ENCODE peak calls at places on chromosomes 13 and 19, in six cellular contexts. One of them, this sample, is unnamed.

GRCh38 chr19:3363841-3364500 is 2.4 kb upstream of the NFIC start:
- DNase-seq in neural crest cell: no peak
- DNase-seq in astrocyte: no peak
- DNase-seq in Caco-2: no peak
- DNase-seq in MCF 10A: no peak
- DNase-seq in breast epithelium: no peak
- DNase-seq in this sample: no peak

GRCh38 chr13:114313061-114313860 is 1.0 kb upstream of the CHAMP1 start:
- DNase-seq in neural crest cell: no peak
- DNase-seq in astrocyte: no peak
- DNase-seq in Caco-2: no peak
- DNase-seq in MCF 10A: no peak
- DNase-seq in breast epithelium: no peak
- DNase-seq in this sample: no peak

GRCh38 chr19:50994129-50994528 is 7.3 kb downstream of the KLK8 start:
- DNase-seq in neural crest cell: no peak
- DNase-seq in astrocyte: no peak
- DNase-seq in Caco-2: peak
- DNase-seq in MCF 10A: no peak
- DNase-seq in breast epithelium: no peak
- DNase-seq in this sample: no peak

GRCh38 chr13:33087790-33088189 is 71.6 kb downstream of the KL start:
- DNase-seq in neural crest cell: no peak
- DNase-seq in astrocyte: peak
- DNase-seq in Caco-2: no peak
- DNase-seq in MCF 10A: no peak
- DNase-seq in breast epithelium: no peak
- DNase-seq in this sample: no peak

GRCh38 chr13:47433461-47434005 is 536.7 kb upstream of the HTR2A start:
- DNase-seq in neural crest cell: no peak
- DNase-seq in astrocyte: peak
- DNase-seq in Caco-2: no peak
- DNase-seq in MCF 10A: no peak
- DNase-seq in breast epithelium: no peak
- DNase-seq in this sample: no peak

GRCh38 chr19:12868540-12869112 is 12.6 kb downstream of the DNASE2 start:
- DNase-seq in neural crest cell: no peak
- DNase-seq in astrocyte: no peak
- DNase-seq in Caco-2: peak
- DNase-seq in MCF 10A: peak
- DNase-seq in breast epithelium: no peak
- DNase-seq in this sample: peak

GRCh38 chr13:39350461-39350881 is 252.5 kb downstream of the LHFPL6 start:
- DNase-seq in neural crest cell: no peak
- DNase-seq in astrocyte: no peak
- DNase-seq in Caco-2: no peak
- DNase-seq in MCF 10A: no peak
- DNase-seq in breast epithelium: no peak
- DNase-seq in this sample: no peak

GRCh38 chr19:49338023-49338677 is 2.9 kb downstream of the CD37 start:
- DNase-seq in neural crest cell: no peak
- DNase-seq in astrocyte: no peak
- DNase-seq in Caco-2: no peak
- DNase-seq in MCF 10A: no peak
- DNase-seq in breast epithelium: peak
- DNase-seq in this sample: no peak

GRCh38 chr19:3577741-3578344 is 5.1 kb downstream of the HMG20B start:
- DNase-seq in neural crest cell: no peak
- DNase-seq in astrocyte: no peak
- DNase-seq in Caco-2: no peak
- DNase-seq in MCF 10A: no peak
- DNase-seq in breast epithelium: no peak
- DNase-seq in this sample: no peak

GRCh38 chr13:114070098-114070799 is 62.2 kb downstream of the RASA3 start:
- DNase-seq in neural crest cell: no peak
- DNase-seq in astrocyte: no peak
- DNase-seq in Caco-2: no peak
- DNase-seq in MCF 10A: no peak
- DNase-seq in breast epithelium: peak
- DNase-seq in this sample: no peak

GRCh38 chr19:6044056-6044805 is 66.1 kb downstream of the RFX2 start:
- DNase-seq in neural crest cell: no peak
- DNase-seq in astrocyte: no peak
- DNase-seq in Caco-2: no peak
- DNase-seq in MCF 10A: no peak
- DNase-seq in breast epithelium: peak
- DNase-seq in this sample: no peak

GRCh38 chr19:979318-979741 is 4.8 kb upstream of the WDR18 start:
- DNase-seq in neural crest cell: no peak
- DNase-seq in astrocyte: no peak
- DNase-seq in Caco-2: no peak
- DNase-seq in MCF 10A: no peak
- DNase-seq in breast epithelium: no peak
- DNase-seq in this sample: no peak

GRCh38 chr13:43730642-43731041 is 56.1 kb downstream of the ENOX1 start:
- DNase-seq in neural crest cell: no peak
- DNase-seq in astrocyte: no peak
- DNase-seq in Caco-2: no peak
- DNase-seq in MCF 10A: peak
- DNase-seq in breast epithelium: no peak
- DNase-seq in this sample: no peak

GRCh38 chr13:25440081-25440480 is 68.3 kb downstream of the ATP8A2 start:
- DNase-seq in neural crest cell: no peak
- DNase-seq in astrocyte: no peak
- DNase-seq in Caco-2: no peak
- DNase-seq in MCF 10A: no peak
- DNase-seq in breast epithelium: no peak
- DNase-seq in this sample: no peak

GRCh38 chr19:1725100-1726064 is 27.9 kb upstream of the ONECUT3 start:
- DNase-seq in neural crest cell: peak
- DNase-seq in astrocyte: no peak
- DNase-seq in Caco-2: peak
- DNase-seq in MCF 10A: peak
- DNase-seq in breast epithelium: no peak
- DNase-seq in this sample: peak

GRCh38 chr13:97724450-97724849 is 229.0 kb upstream of the IPO5 start:
- DNase-seq in neural crest cell: no peak
- DNase-seq in astrocyte: no peak
- DNase-seq in Caco-2: no peak
- DNase-seq in MCF 10A: peak
- DNase-seq in breast epithelium: no peak
- DNase-seq in this sample: no peak

GRCh38 chr19:48689438-48689837 is 6.3 kb upstream of the FUT2 start:
- DNase-seq in neural crest cell: no peak
- DNase-seq in astrocyte: no peak
- DNase-seq in Caco-2: no peak
- DNase-seq in MCF 10A: no peak
- DNase-seq in breast epithelium: no peak
- DNase-seq in this sample: no peak

GRCh38 chr13:75415720-75416119 is 66.2 kb downstream of the TBC1D4 start:
- DNase-seq in neural crest cell: no peak
- DNase-seq in astrocyte: peak
- DNase-seq in Caco-2: no peak
- DNase-seq in MCF 10A: peak
- DNase-seq in breast epithelium: no peak
- DNase-seq in this sample: no peak

GRCh38 chr19:40216013-40216776 is 2.0 kb downstream of the TTC9B start:
- DNase-seq in neural crest cell: no peak
- DNase-seq in astrocyte: no peak
- DNase-seq in Caco-2: no peak
- DNase-seq in MCF 10A: no peak
- DNase-seq in breast epithelium: no peak
- DNase-seq in this sample: no peak

GRCh38 chr13:91406619-91407018 is 8.2 kb downstream of the GPC5 start:
- DNase-seq in neural crest cell: peak
- DNase-seq in astrocyte: peak
- DNase-seq in Caco-2: peak
- DNase-seq in MCF 10A: peak
- DNase-seq in breast epithelium: no peak
- DNase-seq in this sample: no peak

GRCh38 chr13:60095300-60095699 is 68.4 kb downstream of the DIAPH3 start:
- DNase-seq in neural crest cell: no peak
- DNase-seq in astrocyte: no peak
- DNase-seq in Caco-2: no peak
- DNase-seq in MCF 10A: no peak
- DNase-seq in breast epithelium: no peak
- DNase-seq in this sample: no peak

GRCh38 chr13:60090579-60090978 is 73.1 kb downstream of the DIAPH3 start:
- DNase-seq in neural crest cell: no peak
- DNase-seq in astrocyte: peak
- DNase-seq in Caco-2: no peak
- DNase-seq in MCF 10A: no peak
- DNase-seq in breast epithelium: no peak
- DNase-seq in this sample: no peak

GRCh38 chr13:60094385-60095088 is 69.2 kb downstream of the DIAPH3 start:
- DNase-seq in neural crest cell: no peak
- DNase-seq in astrocyte: no peak
- DNase-seq in Caco-2: no peak
- DNase-seq in MCF 10A: no peak
- DNase-seq in breast epithelium: no peak
- DNase-seq in this sample: no peak

DNA sequence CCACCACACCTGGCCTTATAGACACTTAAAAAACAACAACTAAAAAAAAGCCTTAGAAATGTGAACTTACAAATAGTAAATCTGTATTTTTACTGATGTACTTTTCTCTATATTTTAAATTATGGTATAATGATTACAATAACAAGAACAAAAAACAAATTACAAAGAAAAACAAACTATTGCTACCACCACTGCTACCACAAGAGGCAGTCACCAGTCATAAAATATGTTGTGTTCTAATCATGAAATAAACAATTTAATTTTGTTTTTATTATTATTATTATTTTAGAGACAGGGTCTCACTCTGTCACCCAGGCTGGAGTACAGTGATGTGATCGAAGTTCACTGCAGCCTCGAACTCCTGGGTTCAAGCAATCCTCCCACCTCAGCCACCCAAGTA is 72.2 kb downstream of the DIAPH3 start:
- DNase-seq in neural crest cell: no peak
- DNase-seq in astrocyte: no peak
- DNase-seq in Caco-2: no peak
- DNase-seq in MCF 10A: no peak
- DNase-seq in breast epithelium: no peak
- DNase-seq in this sample: no peak
- TF ChIP-seq CTCF in neural crest cell: peak
- TF ChIP-seq CTCF in astrocyte: no peak
- TF ChIP-seq CTCF in Caco-2: peak
- TF ChIP-seq CTCF in MCF 10A: no peak
- TF ChIP-seq CTCF in breast epithelium: no peak
- TF ChIP-seq CTCF in this sample: no peak

DNA sequence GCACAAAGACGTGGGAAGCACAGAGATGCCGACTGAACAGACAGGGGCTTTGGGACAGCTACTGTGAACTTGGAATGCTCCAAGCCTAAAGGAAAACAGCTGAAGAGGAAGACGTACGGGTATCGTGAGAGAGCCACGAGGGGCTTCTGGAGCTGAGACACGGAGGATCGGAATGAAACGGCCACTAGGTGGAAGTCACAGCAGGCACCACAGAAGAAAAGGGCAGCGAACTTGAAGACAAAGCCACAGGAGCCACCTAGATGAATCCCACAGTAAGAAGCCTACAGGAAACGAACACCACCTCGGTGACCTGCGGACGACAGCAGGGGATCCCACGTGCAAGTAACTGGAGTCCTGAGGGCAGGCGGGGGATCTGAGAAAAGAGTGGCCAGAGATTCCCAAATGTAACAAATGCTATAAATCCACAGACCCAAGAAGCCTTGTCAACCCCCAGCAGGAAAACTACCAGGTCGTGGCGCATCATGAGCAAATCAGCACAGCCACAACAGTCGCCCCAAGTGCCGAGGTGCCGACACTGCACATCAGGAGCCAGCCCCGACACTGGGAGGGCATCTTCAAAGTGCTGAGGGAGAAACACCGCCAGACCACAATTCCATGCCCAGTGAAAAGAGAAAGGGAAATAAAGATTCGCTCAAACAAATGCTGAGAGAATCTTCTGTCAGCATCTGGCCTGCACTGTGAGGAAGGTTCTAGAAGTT is 39.3 kb upstream of the ISYNA1 start:
- DNase-seq in neural crest cell: no peak
- DNase-seq in astrocyte: no peak
- DNase-seq in Caco-2: no peak
- DNase-seq in MCF 10A: no peak
- DNase-seq in breast epithelium: no peak
- DNase-seq in this sample: no peak
- TF ChIP-seq CTCF in neural crest cell: peak
- TF ChIP-seq CTCF in astrocyte: no peak
- TF ChIP-seq CTCF in Caco-2: no peak
- TF ChIP-seq CTCF in MCF 10A: no peak
- TF ChIP-seq CTCF in breast epithelium: no peak
- TF ChIP-seq CTCF in this sample: peak

GRCh38 chr13:27481766-27482165 is 31.4 kb upstream of the MTIF3 start:
- DNase-seq in neural crest cell: peak
- DNase-seq in astrocyte: no peak
- DNase-seq in Caco-2: peak
- DNase-seq in MCF 10A: peak
- DNase-seq in breast epithelium: no peak
- DNase-seq in this sample: peak
- TF ChIP-seq CTCF in neural crest cell: peak
- TF ChIP-seq CTCF in astrocyte: peak
- TF ChIP-seq CTCF in Caco-2: peak
- TF ChIP-seq CTCF in MCF 10A: peak
- TF ChIP-seq CTCF in breast epithelium: no peak
- TF ChIP-seq CTCF in this sample: peak

DNA sequence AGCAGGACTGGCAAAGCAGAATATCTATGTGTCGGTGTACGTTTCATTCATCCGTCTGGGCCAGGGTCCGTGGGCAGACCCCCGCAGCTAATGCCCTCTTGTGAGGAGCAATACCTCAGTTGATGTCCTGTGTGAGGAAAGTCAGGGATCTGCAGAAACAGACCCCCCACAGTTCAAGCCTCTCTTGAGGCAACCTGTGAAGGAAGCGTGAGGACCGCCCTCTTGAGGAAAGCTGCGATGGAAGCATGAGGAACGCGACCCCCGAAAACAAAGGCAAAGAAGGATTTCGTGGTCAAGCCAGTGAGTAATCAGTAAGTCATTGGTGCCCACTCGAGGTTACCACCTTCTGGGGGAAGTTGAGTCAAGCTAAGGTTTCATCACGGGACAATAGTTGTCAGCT is 20.9 kb upstream of the ZNF83 start:
- DNase-seq in neural crest cell: no peak
- DNase-seq in astrocyte: no peak
- DNase-seq in Caco-2: no peak
- DNase-seq in MCF 10A: no peak
- DNase-seq in breast epithelium: no peak
- DNase-seq in this sample: no peak
- TF ChIP-seq CTCF in neural crest cell: no peak
- TF ChIP-seq CTCF in astrocyte: no peak
- TF ChIP-seq CTCF in Caco-2: no peak
- TF ChIP-seq CTCF in MCF 10A: no peak
- TF ChIP-seq CTCF in breast epithelium: no peak
- TF ChIP-seq CTCF in this sample: no peak